ENCODE peak calls at places on chromosome 9, in seven cellular contexts. Z is cardiac muscle cell, I is psoas muscle, F is lung, V is BE2C, L is GM23338, K is AG04449. S is an unnamed sample.

GRCh38 chr9:90807006-90807405 is 5.4 kb downstream of the SYK start:
- DNase-seq in Z (no peak), I (no peak), F (no peak), V (no peak), L (no peak), K (no peak), S (no peak)

GRCh38 chr9:5582835-5583195 is 46.1 kb upstream of the RIC1 start:
- DNase-seq in Z (no peak), I (no peak), F (no peak), V (no peak), L (no peak), K (peak; percentile 26), S (peak; percentile 80)

GRCh38 chr9:79817469-79818004 is 245.8 kb downstream of the TLE4 start:
- DNase-seq in Z (peak; percentile 26), I (peak; percentile 39), F (no peak), V (no peak), L (peak; percentile 33), K (no peak), S (no peak)

GRCh38 chr9:135075234-135076142 is 12.0 kb upstream of the OLFM1 start:
- DNase-seq in Z (peak; percentile 74), I (peak; percentile 63), F (peak; percentile 61), V (peak; percentile 89), L (peak; percentile 75), K (no peak), S (no peak)

GRCh38 chr9:120857481-120857880 is 14.8 kb upstream of the PSMD5 start:
- DNase-seq in Z (no peak), I (no peak), F (no peak), V (no peak), L (no peak), K (no peak), S (no peak)

GRCh38 chr9:37776328-37776727 is 8.5 kb downstream of the EXOSC3 start:
- DNase-seq in Z (no peak), I (no peak), F (no peak), V (no peak), L (no peak), K (no peak), S (peak; percentile 37)

GRCh38 chr9:7166074-7166473 is 408.3 kb downstream of the KDM4C start:
- DNase-seq in Z (no peak), I (no peak), F (no peak), V (no peak), L (no peak), K (no peak), S (no peak)

GRCh38 chr9:134167530-134167931 is 3.2 kb upstream of the RNU6ATAC start:
- DNase-seq in Z (no peak), I (no peak), F (no peak), V (no peak), L (no peak), K (peak; percentile 24), S (peak; percentile 63)

GRCh38 chr9:135804588-135805421 is 102.5 kb downstream of the CAMSAP1 start:
- DNase-seq in Z (no peak), I (no peak), F (no peak), V (no peak), L (peak; percentile 65), K (no peak), S (peak; percentile 11)

GRCh38 chr9:128201441-128202369 is 1.5 kb upstream of the DNM1 start:
- DNase-seq in Z (no peak), I (no peak), F (no peak), V (no peak), L (no peak), K (no peak), S (peak; percentile 73)

GRCh38 chr9:90961375-90961774 is 159.8 kb downstream of the SYK start:
- DNase-seq in Z (peak; percentile 42), I (no peak), F (peak; percentile 42), V (peak; percentile 72), L (no peak), K (no peak), S (peak; percentile 23)

GRCh38 chr9:97873877-97874276 is 20.9 kb downstream of the FOXE1 start:
- DNase-seq in Z (no peak), I (no peak), F (no peak), V (no peak), L (no peak), K (no peak), S (peak; percentile 15)

GRCh38 chr9:117927354-117927753 is 223.2 kb downstream of the TLR4 start:
- DNase-seq in Z (no peak), I (no peak), F (no peak), V (no peak), L (peak; percentile 58), K (no peak), S (no peak)

GRCh38 chr9:124281934-124282351 is 24.2 kb downstream of the NEK6 start:
- DNase-seq in Z (no peak), I (no peak), F (no peak), V (no peak), L (no peak), K (no peak), S (peak; percentile 56)

GRCh38 chr9:7266911-7267555 is 509.3 kb downstream of the KDM4C start:
- DNase-seq in Z (no peak), I (no peak), F (no peak), V (no peak), L (no peak), K (no peak), S (no peak)

GRCh38 chr9:16680965-16681658 is 189.4 kb downstream of the BNC2 start:
- DNase-seq in Z (no peak), I (no peak), F (no peak), V (no peak), L (no peak), K (no peak), S (peak; percentile 65)

GRCh38 chr9:78694950-78695349 is 398.0 kb downstream of the PSAT1 start:
- DNase-seq in Z (no peak), I (no peak), F (no peak), V (no peak), L (no peak), K (no peak), S (no peak)

GRCh38 chr9:38227061-38227540 is 158.1 kb upstream of the SHB start:
- DNase-seq in Z (peak; percentile 94), I (no peak), F (peak; percentile 72), V (peak; percentile 89), L (peak; percentile 84), K (peak; percentile 59), S (peak; percentile 97)

GRCh38 chr9:117074337-117074662 is 340.6 kb downstream of the ASTN2 start:
- DNase-seq in Z (no peak), I (no peak), F (no peak), V (no peak), L (no peak), K (no peak), S (no peak)

DNA sequence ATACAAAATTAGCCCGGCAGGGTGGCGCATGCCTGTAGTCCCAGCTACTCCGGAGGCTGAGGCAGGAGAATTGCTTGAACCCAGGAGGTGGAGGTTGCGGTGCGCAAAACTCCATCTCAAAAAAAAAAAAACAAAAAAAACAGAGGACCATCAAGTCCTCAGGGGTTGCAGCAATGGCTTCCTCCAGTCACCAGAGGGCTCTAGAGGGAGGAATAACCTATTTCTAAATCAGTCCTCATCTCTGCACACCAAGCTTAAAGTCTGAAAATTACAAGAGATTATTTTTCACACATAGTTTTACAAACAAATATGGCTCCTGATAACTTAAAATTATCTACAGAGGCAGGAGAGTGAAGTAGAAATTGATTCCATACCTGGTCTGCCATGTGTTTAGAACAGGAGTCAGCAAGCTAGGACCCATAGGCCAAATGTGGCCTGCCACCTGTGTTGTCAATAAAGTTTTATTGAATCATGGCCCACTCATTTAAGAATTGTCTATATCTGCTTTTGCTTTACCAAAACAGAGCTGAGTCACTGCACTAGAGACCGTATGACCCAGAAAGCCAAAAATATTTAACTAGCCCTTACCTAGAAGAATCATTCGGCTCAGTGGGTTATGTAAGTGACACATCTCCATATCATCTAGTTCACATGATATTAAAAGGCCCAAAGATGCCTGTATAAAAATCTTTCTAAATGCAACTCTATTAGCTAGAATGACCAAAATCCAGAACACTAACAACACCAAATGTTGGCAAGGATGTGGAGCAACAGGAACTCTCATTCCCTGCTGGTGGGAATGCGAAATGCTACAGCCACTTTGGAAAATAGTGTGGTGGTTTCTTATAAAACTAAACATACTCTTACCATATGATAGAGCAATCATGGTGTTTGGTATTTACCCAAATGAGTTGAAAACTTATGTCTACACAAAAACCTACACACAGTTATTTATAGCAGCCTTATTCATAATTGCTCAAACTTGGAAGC is 207.7 kb downstream of the FRMD3 start:
- DNase-seq in Z (no peak), I (no peak), F (no peak), V (no peak), L (peak; percentile 41), K (no peak), S (peak; percentile 33)
- TF ChIP-seq CTCF in Z (peak; percentile 12), I (no peak), F (no peak), V (peak; percentile 35), L (no peak), K (no peak), S (peak; percentile 42)

GRCh38 chr9:113137196-113138168 is 13.3 kb upstream of the SLC31A2 start:
- DNase-seq in Z (no peak), I (no peak), F (no peak), V (no peak), L (no peak), K (no peak), S (no peak)

GRCh38 chr9:113139953-113140352 is 10.9 kb upstream of the SLC31A2 start:
- DNase-seq in Z (no peak), I (no peak), F (no peak), V (no peak), L (no peak), K (no peak), S (no peak)

GRCh38 chr9:113143432-113144227 is 7.2 kb upstream of the SLC31A2 start:
- DNase-seq in Z (no peak), I (no peak), F (no peak), V (no peak), L (no peak), K (no peak), S (no peak)

GRCh38 chr9:113138760-113139159 is 12.0 kb upstream of the SLC31A2 start:
- DNase-seq in Z (no peak), I (no peak), F (no peak), V (no peak), L (no peak), K (no peak), S (no peak)

DNA sequence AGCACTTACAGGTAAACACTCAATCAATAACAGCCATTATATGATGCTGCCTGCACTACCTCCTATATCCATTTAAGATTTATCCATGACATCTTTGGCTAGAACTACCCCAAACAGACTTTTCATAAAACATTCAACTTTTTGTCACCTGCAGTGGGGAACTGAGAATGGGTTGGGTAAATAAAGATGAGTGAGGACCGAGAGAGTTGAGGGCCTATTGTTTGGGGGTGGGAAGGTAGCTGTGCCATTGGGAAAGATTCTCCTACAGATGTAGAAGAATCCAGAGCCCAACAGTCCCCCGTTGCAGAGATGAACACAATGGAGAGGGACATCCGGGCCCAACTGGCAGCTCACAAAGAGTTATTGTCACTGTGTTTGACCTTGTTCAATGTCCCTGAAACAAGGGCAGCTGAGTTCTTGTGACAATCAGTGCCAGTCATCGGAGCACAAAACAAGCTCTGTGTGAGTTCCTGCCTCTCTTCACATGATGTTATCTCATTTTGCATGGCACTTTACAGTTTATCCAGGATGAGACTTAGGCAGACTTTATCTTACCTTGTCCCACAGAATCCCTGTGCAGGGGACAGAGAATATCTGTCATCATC is 11.5 kb upstream of the SLC31A2 start:
- DNase-seq in Z (no peak), I (no peak), F (no peak), V (no peak), L (no peak), K (no peak), S (no peak)
- H3K4me3 ChIP-seq in Z (no peak overlapping the region), I (no peak overlapping the region), F (no peak overlapping the region), V (no peak overlapping the region), L (no peak overlapping the region), K (no peak overlapping the region), S (no peak overlapping the region)

GRCh38 chr9:94623253-94623652 is 16.1 kb downstream of the FBP1 start:
- DNase-seq in Z (peak; percentile 79), I (no peak), F (no peak), V (peak; percentile 78), L (peak; percentile 77), K (no peak), S (peak; percentile 46)
- TF ChIP-seq CTCF in Z (peak; percentile 46), I (no peak), F (no peak), V (peak; percentile 75), L (peak; percentile 62), K (peak; percentile 43), S (peak; percentile 61)

GRCh38 chr9:71762900-71763653 is 5.2 kb downstream of the CEMIP2 start:
- DNase-seq in Z (no peak), I (no peak), F (no peak), V (no peak), L (no peak), K (peak; percentile 61), S (peak; percentile 61)
- H3K4me3 ChIP-seq in Z (no peak overlapping the region), I (no peak overlapping the region), F (no peak overlapping the region), V (no peak overlapping the region), L (no peak overlapping the region), K (no peak overlapping the region), S (no peak overlapping the region)

S was measured in choroid plexus epithelial cell.